ENCODE peak calls at places on chromosomes 3 and 15, in ten cellular contexts. One of them, this sample, is unnamed.

GRCh38 chr15:36117394-36117793 is 462.0 kb upstream of the CDIN1 start:
- DNase-seq in heart left ventricle: no peak
- DNase-seq in spleen: no peak
- DNase-seq in A549: no peak
- DNase-seq in esophagus muscularis mucosa: no peak
- DNase-seq in HCT116: no peak
- DNase-seq in tibial nerve: no peak
- DNase-seq in ovary: no peak
- DNase-seq in breast epithelium: no peak
- DNase-seq in K562: no peak
- DNase-seq in this sample: no peak

GRCh38 chr3:43638594-43639447 is 17.0 kb upstream of the ANO10 start:
- DNase-seq in heart left ventricle: no peak
- DNase-seq in spleen: peak
- DNase-seq in A549: peak
- DNase-seq in esophagus muscularis mucosa: no peak
- DNase-seq in HCT116: peak
- DNase-seq in tibial nerve: no peak
- DNase-seq in ovary: no peak
- DNase-seq in breast epithelium: no peak
- DNase-seq in K562: peak
- DNase-seq in this sample: no peak

GRCh38 chr15:39304931-39305728 is 275.7 kb upstream of the THBS1 start:
- DNase-seq in heart left ventricle: no peak
- DNase-seq in spleen: no peak
- DNase-seq in A549: no peak
- DNase-seq in esophagus muscularis mucosa: no peak
- DNase-seq in HCT116: no peak
- DNase-seq in tibial nerve: no peak
- DNase-seq in ovary: no peak
- DNase-seq in breast epithelium: no peak
- DNase-seq in K562: no peak
- DNase-seq in this sample: no peak

GRCh38 chr3:178318440-178318839 is 217.8 kb upstream of the KCNMB2 start:
- DNase-seq in heart left ventricle: no peak
- DNase-seq in spleen: no peak
- DNase-seq in A549: no peak
- DNase-seq in esophagus muscularis mucosa: no peak
- DNase-seq in HCT116: no peak
- DNase-seq in tibial nerve: no peak
- DNase-seq in ovary: no peak
- DNase-seq in breast epithelium: no peak
- DNase-seq in K562: no peak
- DNase-seq in this sample: no peak

GRCh38 chr15:80309769-80310384 is 57.9 kb upstream of the CTXND1 start:
- DNase-seq in heart left ventricle: no peak
- DNase-seq in spleen: no peak
- DNase-seq in A549: peak
- DNase-seq in esophagus muscularis mucosa: no peak
- DNase-seq in HCT116: peak
- DNase-seq in tibial nerve: no peak
- DNase-seq in ovary: no peak
- DNase-seq in breast epithelium: no peak
- DNase-seq in K562: peak
- DNase-seq in this sample: peak

GRCh38 chr15:39756806-39757522 is 25.7 kb downstream of the FSIP1 start:
- DNase-seq in heart left ventricle: no peak
- DNase-seq in spleen: no peak
- DNase-seq in A549: peak
- DNase-seq in esophagus muscularis mucosa: no peak
- DNase-seq in HCT116: peak
- DNase-seq in tibial nerve: no peak
- DNase-seq in ovary: no peak
- DNase-seq in breast epithelium: no peak
- DNase-seq in K562: peak
- DNase-seq in this sample: peak

GRCh38 chr3:126807795-126808194 is 103.8 kb downstream of the CHCHD6 start:
- DNase-seq in heart left ventricle: no peak
- DNase-seq in spleen: no peak
- DNase-seq in A549: no peak
- DNase-seq in esophagus muscularis mucosa: no peak
- DNase-seq in HCT116: no peak
- DNase-seq in tibial nerve: no peak
- DNase-seq in ovary: no peak
- DNase-seq in breast epithelium: no peak
- DNase-seq in K562: no peak
- DNase-seq in this sample: no peak

GRCh38 chr3:108509873-108510272 is 523 bp downstream of the MYH15 start:
- DNase-seq in heart left ventricle: no peak
- DNase-seq in spleen: no peak
- DNase-seq in A549: no peak
- DNase-seq in esophagus muscularis mucosa: no peak
- DNase-seq in HCT116: no peak
- DNase-seq in tibial nerve: no peak
- DNase-seq in ovary: no peak
- DNase-seq in breast epithelium: no peak
- DNase-seq in K562: peak
- DNase-seq in this sample: no peak

GRCh38 chr15:31158858-31159569 is 57.5 kb upstream of the TRPM1 start:
- DNase-seq in heart left ventricle: peak
- DNase-seq in spleen: peak
- DNase-seq in A549: no peak
- DNase-seq in esophagus muscularis mucosa: peak
- DNase-seq in HCT116: no peak
- DNase-seq in tibial nerve: no peak
- DNase-seq in ovary: no peak
- DNase-seq in breast epithelium: no peak
- DNase-seq in K562: peak
- DNase-seq in this sample: peak

GRCh38 chr3:81643721-81644120 is 117.7 kb downstream of the GBE1 start:
- DNase-seq in heart left ventricle: no peak
- DNase-seq in spleen: no peak
- DNase-seq in A549: peak
- DNase-seq in esophagus muscularis mucosa: no peak
- DNase-seq in HCT116: peak
- DNase-seq in tibial nerve: no peak
- DNase-seq in ovary: no peak
- DNase-seq in breast epithelium: no peak
- DNase-seq in K562: peak
- DNase-seq in this sample: no peak

GRCh38 chr15:40511472-40512133 is 40.8 kb downstream of the CHST14 start:
- DNase-seq in heart left ventricle: peak
- DNase-seq in spleen: peak
- DNase-seq in A549: peak
- DNase-seq in esophagus muscularis mucosa: no peak
- DNase-seq in HCT116: no peak
- DNase-seq in tibial nerve: peak
- DNase-seq in ovary: peak
- DNase-seq in breast epithelium: peak
- DNase-seq in K562: peak
- DNase-seq in this sample: peak

GRCh38 chr15:81049835-81050234 is 49.1 kb downstream of the TLNRD1 start:
- DNase-seq in heart left ventricle: no peak
- DNase-seq in spleen: no peak
- DNase-seq in A549: no peak
- DNase-seq in esophagus muscularis mucosa: peak
- DNase-seq in HCT116: no peak
- DNase-seq in tibial nerve: no peak
- DNase-seq in ovary: no peak
- DNase-seq in breast epithelium: no peak
- DNase-seq in K562: no peak
- DNase-seq in this sample: no peak

GRCh38 chr3:42159706-42160472 is 68.7 kb downstream of the TRAK1 start:
- DNase-seq in heart left ventricle: peak
- DNase-seq in spleen: peak
- DNase-seq in A549: peak
- DNase-seq in esophagus muscularis mucosa: no peak
- DNase-seq in HCT116: peak
- DNase-seq in tibial nerve: no peak
- DNase-seq in ovary: no peak
- DNase-seq in breast epithelium: peak
- DNase-seq in K562: peak
- DNase-seq in this sample: peak
- TF ChIP-seq POLR2A in heart left ventricle: no peak
- TF ChIP-seq POLR2A in spleen: no peak
- TF ChIP-seq POLR2A in A549: peak
- TF ChIP-seq POLR2A in esophagus muscularis mucosa: no peak
- TF ChIP-seq POLR2A in HCT116: no peak
- TF ChIP-seq POLR2A in tibial nerve: no peak
- TF ChIP-seq POLR2A in ovary: no peak
- TF ChIP-seq POLR2A in breast epithelium: no peak
- TF ChIP-seq POLR2A in K562: no peak
- TF ChIP-seq POLR2A in this sample: no peak

GRCh38 chr15:47516576-47517371 is 200.5 kb upstream of the SEMA6D start:
- DNase-seq in heart left ventricle: no peak
- DNase-seq in spleen: no peak
- DNase-seq in A549: no peak
- DNase-seq in esophagus muscularis mucosa: peak
- DNase-seq in HCT116: no peak
- DNase-seq in tibial nerve: no peak
- DNase-seq in ovary: no peak
- DNase-seq in breast epithelium: no peak
- DNase-seq in K562: no peak
- DNase-seq in this sample: no peak
- H3K27ac ChIP-seq in heart left ventricle: peak
- H3K27ac ChIP-seq in spleen: no peak
- H3K27ac ChIP-seq in A549: no peak
- H3K27ac ChIP-seq in esophagus muscularis mucosa: no peak
- H3K27ac ChIP-seq in HCT116: no peak
- H3K27ac ChIP-seq in tibial nerve: no peak
- H3K27ac ChIP-seq in ovary: no peak
- H3K27ac ChIP-seq in breast epithelium: no peak
- H3K27ac ChIP-seq in K562: no peak
- H3K27ac ChIP-seq in this sample: no peak

GRCh38 chr3:195860456-195860855 is 47.9 kb downstream of the TNK2 start:
- DNase-seq in heart left ventricle: no peak
- DNase-seq in spleen: no peak
- DNase-seq in A549: no peak
- DNase-seq in esophagus muscularis mucosa: no peak
- DNase-seq in HCT116: no peak
- DNase-seq in tibial nerve: no peak
- DNase-seq in ovary: no peak
- DNase-seq in breast epithelium: no peak
- DNase-seq in K562: no peak
- DNase-seq in this sample: no peak

GRCh38 chr3:195863121-195864061 is 45.0 kb downstream of the TNK2 start:
- DNase-seq in heart left ventricle: peak
- DNase-seq in spleen: peak
- DNase-seq in A549: peak
- DNase-seq in esophagus muscularis mucosa: peak
- DNase-seq in HCT116: peak
- DNase-seq in tibial nerve: peak
- DNase-seq in ovary: peak
- DNase-seq in breast epithelium: peak
- DNase-seq in K562: peak
- DNase-seq in this sample: peak

GRCh38 chr3:195856410-195857084 is 44.8 kb upstream of the MUC4 start:
- DNase-seq in heart left ventricle: no peak
- DNase-seq in spleen: no peak
- DNase-seq in A549: no peak
- DNase-seq in esophagus muscularis mucosa: no peak
- DNase-seq in HCT116: no peak
- DNase-seq in tibial nerve: no peak
- DNase-seq in ovary: no peak
- DNase-seq in breast epithelium: no peak
- DNase-seq in K562: peak
- DNase-seq in this sample: no peak

GRCh38 chr3:195859061-195859845 is 47.5 kb upstream of the MUC4 start:
- DNase-seq in heart left ventricle: peak
- DNase-seq in spleen: peak
- DNase-seq in A549: peak
- DNase-seq in esophagus muscularis mucosa: peak
- DNase-seq in HCT116: peak
- DNase-seq in tibial nerve: peak
- DNase-seq in ovary: peak
- DNase-seq in breast epithelium: peak
- DNase-seq in K562: peak
- DNase-seq in this sample: peak

DNA sequence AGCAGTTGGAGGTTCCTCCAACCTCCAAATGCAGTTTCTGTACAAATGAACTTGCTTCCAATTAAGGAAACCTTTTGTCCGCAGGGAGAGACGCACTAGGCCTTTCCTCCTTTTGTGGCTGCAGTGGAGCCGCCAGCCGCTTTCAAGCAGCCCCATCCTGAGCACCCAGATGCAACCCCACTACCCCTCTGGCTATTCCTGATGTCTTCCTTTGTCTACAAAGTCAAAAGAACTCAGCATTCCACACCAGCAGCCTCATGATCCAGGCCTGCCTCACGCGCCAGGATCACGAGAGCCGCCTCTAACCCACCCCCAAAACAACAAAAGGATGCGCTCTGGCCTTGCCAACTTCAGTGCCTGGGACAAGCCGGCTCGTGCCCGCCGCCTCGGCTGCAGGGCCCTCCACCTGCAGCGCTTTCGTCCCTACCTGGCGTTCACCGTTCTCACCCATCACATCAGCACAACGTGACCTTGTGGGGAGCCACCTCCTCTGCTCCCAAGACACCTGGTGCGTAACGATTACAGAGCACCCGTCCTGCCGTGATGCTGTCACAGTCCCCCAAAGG is 48.2 kb upstream of the MUC4 start:
- DNase-seq in heart left ventricle: no peak
- DNase-seq in spleen: no peak
- DNase-seq in A549: no peak
- DNase-seq in esophagus muscularis mucosa: no peak
- DNase-seq in HCT116: no peak
- DNase-seq in tibial nerve: no peak
- DNase-seq in ovary: peak
- DNase-seq in breast epithelium: no peak
- DNase-seq in K562: no peak
- DNase-seq in this sample: no peak
- H3K4me3 ChIP-seq in heart left ventricle: peak
- H3K4me3 ChIP-seq in spleen: no peak
- H3K4me3 ChIP-seq in A549: no peak
- H3K4me3 ChIP-seq in esophagus muscularis mucosa: peak
- H3K4me3 ChIP-seq in HCT116: no peak
- H3K4me3 ChIP-seq in tibial nerve: no peak
- H3K4me3 ChIP-seq in ovary: no peak
- H3K4me3 ChIP-seq in breast epithelium: no peak
- H3K4me3 ChIP-seq in K562: no peak
- H3K4me3 ChIP-seq in this sample: no peak

GRCh38 chr3:72847282-72847681 is 963 bp downstream of the SHQ1 start:
- DNase-seq in heart left ventricle: no peak
- DNase-seq in spleen: no peak
- DNase-seq in A549: no peak
- DNase-seq in esophagus muscularis mucosa: no peak
- DNase-seq in HCT116: no peak
- DNase-seq in tibial nerve: no peak
- DNase-seq in ovary: no peak
- DNase-seq in breast epithelium: no peak
- DNase-seq in K562: no peak
- DNase-seq in this sample: no peak

GRCh38 chr3:72848703-72849081 is 447 bp upstream of the SHQ1 start:
- DNase-seq in heart left ventricle: no peak
- DNase-seq in spleen: no peak
- DNase-seq in A549: no peak
- DNase-seq in esophagus muscularis mucosa: no peak
- DNase-seq in HCT116: no peak
- DNase-seq in tibial nerve: no peak
- DNase-seq in ovary: no peak
- DNase-seq in breast epithelium: no peak
- DNase-seq in K562: no peak
- DNase-seq in this sample: no peak

GRCh38 chr3:72844436-72844999 is 3.7 kb downstream of the SHQ1 start:
- DNase-seq in heart left ventricle: no peak
- DNase-seq in spleen: no peak
- DNase-seq in A549: no peak
- DNase-seq in esophagus muscularis mucosa: no peak
- DNase-seq in HCT116: no peak
- DNase-seq in tibial nerve: no peak
- DNase-seq in ovary: no peak
- DNase-seq in breast epithelium: no peak
- DNase-seq in K562: no peak
- DNase-seq in this sample: no peak

GRCh38 chr3:72847751-72848702 is at the start of gene SHQ1:
- DNase-seq in heart left ventricle: peak
- DNase-seq in spleen: peak
- DNase-seq in A549: peak
- DNase-seq in esophagus muscularis mucosa: peak
- DNase-seq in HCT116: peak
- DNase-seq in tibial nerve: peak
- DNase-seq in ovary: peak
- DNase-seq in breast epithelium: peak
- DNase-seq in K562: peak
- DNase-seq in this sample: peak
- TF ChIP-seq POLR2A in heart left ventricle: no peak
- TF ChIP-seq POLR2A in spleen: no peak
- TF ChIP-seq POLR2A in A549: peak
- TF ChIP-seq POLR2A in esophagus muscularis mucosa: no peak
- TF ChIP-seq POLR2A in HCT116: peak
- TF ChIP-seq POLR2A in tibial nerve: no peak
- TF ChIP-seq POLR2A in ovary: peak
- TF ChIP-seq POLR2A in breast epithelium: no peak
- TF ChIP-seq POLR2A in K562: peak
- TF ChIP-seq POLR2A in this sample: peak